ENCODE peak calls at places on chromosome 20, in five cellular contexts. P, N, M, U and V are unnamed samples.

GRCh38 chr20:45701104-45701503 is 734 bp upstream of the WFDC13 start:
- DNase-seq in P (peak; percentile 8), N (no peak), M (no peak), U (no peak), V (no peak)

GRCh38 chr20:21862224-21862927 is 156.9 kb downstream of the PAX1 start:
- DNase-seq in P (no peak), N (no peak), M (no peak), U (no peak), V (no peak)

GRCh38 chr20:44211177-44212039 is 837 bp upstream of the OSER1 start:
- DNase-seq in P (no peak), N (no peak), M (no peak), U (no peak), V (no peak)

GRCh38 chr20:63051911-63052310 is 45.1 kb upstream of the BHLHE23 start:
- DNase-seq in P (no peak), N (no peak), M (no peak), U (no peak), V (no peak)

GRCh38 chr20:18795366-18795765 is 18.2 kb upstream of the SCP2D1 start:
- DNase-seq in P (no peak), N (no peak), M (no peak), U (no peak), V (no peak)

GRCh38 chr20:16554766-16555543 is 18.3 kb downstream of the KIF16B start:
- DNase-seq in P (no peak), N (no peak), M (no peak), U (no peak), V (no peak)

GRCh38 chr20:64238115-64238825 is 17.3 kb upstream of the PCMTD2 start:
- DNase-seq in P (no peak), N (no peak), M (no peak), U (peak; percentile 88), V (no peak)

GRCh38 chr20:21507275-21508229 is 6.3 kb downstream of the NKX2-2 start:
- DNase-seq in P (no peak), N (no peak), M (no peak), U (no peak), V (no peak)

GRCh38 chr20:47493175-47493953 is 8.3 kb upstream of the NCOA3 start:
- DNase-seq in P (no peak), N (peak; percentile 69), M (no peak), U (peak; percentile 93), V (peak; percentile 37)

GRCh38 chr20:38152175-38153010 is 12.7 kb downstream of the TGM2 start:
- DNase-seq in P (peak; percentile 25), N (no peak), M (no peak), U (peak; percentile 44), V (peak; percentile 74)

GRCh38 chr20:36084356-36084755 is 70.2 kb upstream of the EPB41L1 start:
- DNase-seq in P (no peak), N (no peak), M (no peak), U (no peak), V (no peak)

GRCh38 chr20:36084897-36085617 is 69.5 kb upstream of the EPB41L1 start:
- DNase-seq in P (no peak), N (peak; percentile 54), M (no peak), U (peak; percentile 75), V (peak; percentile 82)

GRCh38 chr20:36086767-36087166 is 67.8 kb upstream of the EPB41L1 start:
- DNase-seq in P (no peak), N (peak; percentile 50), M (no peak), U (no peak), V (peak; percentile 73)

GRCh38 chr20:36082516-36082915 is 72.0 kb upstream of the EPB41L1 start:
- DNase-seq in P (no peak), N (no peak), M (no peak), U (no peak), V (no peak)

DNA sequence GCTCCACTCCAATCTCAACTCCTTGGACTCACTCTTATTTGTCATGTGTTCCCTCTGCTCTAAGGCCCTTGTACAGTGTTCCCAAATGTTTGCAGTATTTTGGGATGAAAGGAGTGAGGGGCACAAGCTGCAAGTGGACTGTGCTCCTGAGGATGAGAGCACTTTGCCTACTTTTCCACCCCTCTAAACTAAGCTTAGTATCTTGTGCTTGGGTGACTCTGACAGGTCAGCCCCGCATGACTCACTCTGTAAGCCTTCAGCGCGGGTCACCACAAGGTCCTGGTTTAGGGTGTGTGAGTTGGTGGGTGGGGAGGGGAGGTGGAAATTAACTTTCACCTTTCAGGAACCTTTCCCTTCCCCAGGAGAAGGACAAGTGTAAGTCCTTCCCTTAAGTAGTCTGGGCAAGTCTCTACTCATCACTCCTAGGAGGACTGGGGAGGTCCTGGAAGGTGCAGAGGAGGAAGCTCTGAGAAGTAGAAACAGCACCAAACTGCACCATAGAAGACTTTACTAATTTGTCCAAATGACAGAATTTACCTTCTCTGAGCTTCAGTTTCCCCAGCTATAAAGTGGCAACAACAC is 68.8 kb upstream of the EPB41L1 start:
- DNase-seq in P (no peak), N (peak; percentile 82), M (no peak), U (peak; percentile 72), V (peak; percentile 84)
- TF ChIP-seq CHD2 in P (no peak), N (no peak), M (no peak), U (no peak), V (no peak)

GRCh38 chr20:50464026-50464724 is 46.0 kb upstream of the PTPN1 start:
- DNase-seq in P (no peak), N (peak; percentile 74), M (no peak), U (peak; percentile 66), V (peak; percentile 57)
- TF ChIP-seq CEBPB in P (no peak), N (peak; percentile 66), M (no peak), U (peak; percentile 85), V (peak; percentile 40)

DNA sequence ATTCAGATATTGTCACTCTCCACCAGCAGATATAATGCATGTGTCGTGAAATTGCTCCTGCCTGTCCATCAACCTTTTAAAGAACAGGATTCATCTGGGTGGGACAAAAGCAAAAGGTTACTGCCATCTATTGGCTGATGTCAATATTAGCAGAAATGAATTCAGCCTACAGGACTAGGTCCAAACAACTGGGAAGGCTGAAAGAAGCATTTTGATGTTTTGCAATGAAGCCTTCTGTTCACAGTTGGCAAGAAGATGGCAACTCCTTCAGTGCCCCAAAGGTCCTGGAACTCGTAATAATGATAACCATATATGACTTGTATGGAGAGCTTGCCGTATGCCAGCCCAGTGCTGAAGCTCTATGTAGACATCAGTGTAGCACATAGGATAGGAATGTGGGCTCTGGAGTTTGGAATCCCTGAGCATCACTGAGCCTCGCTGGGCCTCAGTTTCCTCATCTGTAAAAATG is 7.5 kb downstream of the BCAS1 start:
- DNase-seq in P (peak; percentile 82), N (peak; percentile 59), M (no peak), U (peak; percentile 70), V (peak; percentile 62)
- TF ChIP-seq RAD21 in P (peak; percentile 94), N (peak; percentile 85), M (peak; percentile 80), U (peak; percentile 80), V (peak; percentile 85)

GRCh38 chr20:2984028-2984501 is 59.4 kb upstream of the GNRH2 start:
- DNase-seq in P (peak; percentile 40), N (no peak), M (no peak), U (no peak), V (no peak)
- TF ChIP-seq CHD2 in P (no peak), N (no peak), M (no peak), U (no peak), V (no peak)

GRCh38 chr20:5923493-5923892 is 26.8 kb downstream of the TRMT6 start:
- DNase-seq in P (no peak), N (no peak), M (no peak), U (no peak), V (no peak)
- TF ChIP-seq CEBPB in P (no peak), N (no peak), M (no peak), U (no peak), V (no peak)

GRCh38 chr20:35842361-35842760 is 70.5 kb downstream of the PHF20 start:
- DNase-seq in P (no peak), N (no peak), M (no peak), U (no peak), V (no peak)
- TF ChIP-seq RAD21 in P (no peak), N (no peak), M (no peak), U (no peak), V (no peak)

GRCh38 chr20:58597021-58597940 is 53.8 kb upstream of the STX16 start:
- DNase-seq in P (no peak), N (no peak), M (no peak), U (no peak), V (no peak)
- TF ChIP-seq CHD2 in P (no peak), N (no peak), M (no peak), U (no peak), V (no peak)